ENCODE peak calls at places on chromosomes 12 and 14, in four cellular contexts. O, M, N and H are unnamed samples.

GRCh38 chr14:93592786-93593185 is 162.0 kb downstream of the UNC79 start:
- DNase-seq in M (no peak), O (no peak), N (no peak), H (no peak)

GRCh38 chr12:25764409-25764808 is 194.1 kb upstream of the RASSF8 start:
- DNase-seq in O (no peak), M (no peak), N (no peak), H (no peak)

GRCh38 chr14:104747876-104748275 is 5.1 kb upstream of the SIVA1 start:
- DNase-seq in N (no peak), O (no peak), M (no peak), H (no peak)

GRCh38 chr14:92686411-92686762 is 62.0 kb downstream of the LGMN start:
- DNase-seq in N (no peak), M (no peak), O (no peak), H (no peak)

GRCh38 chr14:57066887-57067513 is 201.7 kb downstream of the EXOC5 start:
- DNase-seq in O (peak), M (no peak), N (peak), H (peak)

GRCh38 chr14:31770271-31770670 is 209.1 kb downstream of the NUBPL start:
- DNase-seq in N (no peak), O (no peak), M (no peak), H (no peak)

GRCh38 chr12:48917857-48918537 is 7.3 kb downstream of the FKBP11 start:
- DNase-seq in O (no peak), M (no peak), N (no peak), H (no peak)

GRCh38 chr12:52144512-52145227 is 47.1 kb downstream of the KRT80 start:
- DNase-seq in O (no peak), M (no peak), N (no peak), H (no peak)

GRCh38 chr12:55966408-55967281 is at the start of gene CDK2:
- DNase-seq in N (peak), M (peak), O (peak), H (peak)

GRCh38 chr14:82999802-83000201 is 1466.1 kb upstream of the SEL1L start:
- DNase-seq in N (no peak), M (no peak), O (peak), H (no peak)

GRCh38 chr14:96979611-96980074 is 182.5 kb downstream of the VRK1 start:
- DNase-seq in O (no peak), M (no peak), N (no peak), H (no peak)

GRCh38 chr12:103930787-103931536 is 752 bp downstream of the HSP90B1 start:
- DNase-seq in M (no peak), O (peak), N (no peak), H (peak)

GRCh38 chr12:118571730-118572129 is 195.4 kb downstream of the SUDS3 start:
- DNase-seq in O (no peak), M (no peak), N (no peak), H (no peak)

GRCh38 chr12:56661560-56661959 is 15.8 kb upstream of the ATP5F1B start:
- DNase-seq in N (no peak), O (no peak), M (no peak), H (no peak)

GRCh38 chr12:10363922-10364838 is 25.7 kb downstream of the KLRK1 start:
- DNase-seq in O (peak), N (peak), M (peak), H (peak)

GRCh38 chr14:104599446-104599845 is 5.1 kb downstream of the TMEM179 start:
- DNase-seq in O (no peak), N (no peak), M (no peak), H (no peak)

GRCh38 chr14:68961781-68962584 is 17.1 kb downstream of the ACTN1 start:
- DNase-seq in M (no peak), O (peak), N (no peak), H (no peak)

GRCh38 chr12:105983622-105984325 is 155.0 kb downstream of the NUAK1 start:
- DNase-seq in O (peak), M (no peak), N (no peak), H (no peak)

GRCh38 chr12:7339675-7340074 is 35.8 kb downstream of the ACSM4 start:
- DNase-seq in N (no peak), O (no peak), M (no peak), H (no peak)

GRCh38 chr12:105256921-105257320 is 20.9 kb upstream of the APPL2 start:
- DNase-seq in N (no peak), M (no peak), O (peak), H (no peak)

GRCh38 chr12:15152864-15153263 is 68.4 kb downstream of the RERG start:
- DNase-seq in M (no peak), N (no peak), O (peak), H (no peak)

DNA sequence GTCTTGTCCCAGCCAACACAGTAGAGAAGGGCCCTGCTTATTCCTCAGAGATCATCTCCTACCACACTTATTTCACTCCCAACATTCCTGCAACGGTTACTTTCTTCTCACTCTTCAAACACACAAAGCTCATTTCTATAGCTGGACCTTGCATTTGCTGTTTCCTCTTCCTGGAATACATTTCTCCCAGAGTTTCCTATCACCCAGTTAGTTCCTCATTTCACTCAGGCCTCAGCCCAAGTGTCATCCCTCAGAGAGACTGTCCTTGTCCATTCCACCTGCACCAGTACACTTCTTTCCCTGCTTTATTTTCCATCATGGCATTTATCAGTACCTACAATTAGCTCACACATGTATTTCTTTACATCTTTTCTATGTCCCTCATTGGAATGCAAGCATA is 14.7 kb upstream of the STK38L start:
- DNase-seq in N (no peak), M (no peak), O (no peak), H (no peak)
- TF ChIP-seq CEBPB in N (no peak), M (no peak), O (no peak), H (no peak)

GRCh38 chr12:131093971-131094830 is 140.5 kb downstream of the ADGRD1 start:
- DNase-seq in M (no peak), N (no peak), O (no peak), H (no peak)

GRCh38 chr12:131097247-131098177 is 143.8 kb downstream of the ADGRD1 start:
- DNase-seq in O (no peak), N (no peak), M (no peak), H (no peak)

GRCh38 chr12:131096681-131097181 is 143.0 kb downstream of the ADGRD1 start:
- DNase-seq in N (no peak), M (no peak), O (no peak), H (no peak)

GRCh38 chr12:131094831-131095805 is 141.4 kb downstream of the ADGRD1 start:
- DNase-seq in O (no peak), N (no peak), M (no peak), H (no peak)

GRCh38 chr12:131095826-131096680 is 142.3 kb downstream of the ADGRD1 start:
- DNase-seq in N (no peak), M (no peak), O (no peak), H (no peak)
- TF ChIP-seq RCOR1 in N (no peak), M (no peak), O (no peak), H (no peak)

GRCh38 chr12:89390802-89391673 is 38.7 kb upstream of the DUSP6 start:
- DNase-seq in O (peak), M (no peak), N (no peak), H (peak)

GRCh38 chr12:89393551-89394121 is 41.3 kb upstream of the DUSP6 start:
- DNase-seq in N (no peak), M (no peak), O (peak), H (peak)

GRCh38 chr12:89392401-89392800 is 40.1 kb upstream of the DUSP6 start:
- DNase-seq in O (no peak), M (no peak), N (no peak), H (no peak)

GRCh38 chr12:89391726-89392336 is 39.5 kb upstream of the DUSP6 start:
- DNase-seq in N (no peak), M (no peak), O (no peak), H (no peak)

DNA sequence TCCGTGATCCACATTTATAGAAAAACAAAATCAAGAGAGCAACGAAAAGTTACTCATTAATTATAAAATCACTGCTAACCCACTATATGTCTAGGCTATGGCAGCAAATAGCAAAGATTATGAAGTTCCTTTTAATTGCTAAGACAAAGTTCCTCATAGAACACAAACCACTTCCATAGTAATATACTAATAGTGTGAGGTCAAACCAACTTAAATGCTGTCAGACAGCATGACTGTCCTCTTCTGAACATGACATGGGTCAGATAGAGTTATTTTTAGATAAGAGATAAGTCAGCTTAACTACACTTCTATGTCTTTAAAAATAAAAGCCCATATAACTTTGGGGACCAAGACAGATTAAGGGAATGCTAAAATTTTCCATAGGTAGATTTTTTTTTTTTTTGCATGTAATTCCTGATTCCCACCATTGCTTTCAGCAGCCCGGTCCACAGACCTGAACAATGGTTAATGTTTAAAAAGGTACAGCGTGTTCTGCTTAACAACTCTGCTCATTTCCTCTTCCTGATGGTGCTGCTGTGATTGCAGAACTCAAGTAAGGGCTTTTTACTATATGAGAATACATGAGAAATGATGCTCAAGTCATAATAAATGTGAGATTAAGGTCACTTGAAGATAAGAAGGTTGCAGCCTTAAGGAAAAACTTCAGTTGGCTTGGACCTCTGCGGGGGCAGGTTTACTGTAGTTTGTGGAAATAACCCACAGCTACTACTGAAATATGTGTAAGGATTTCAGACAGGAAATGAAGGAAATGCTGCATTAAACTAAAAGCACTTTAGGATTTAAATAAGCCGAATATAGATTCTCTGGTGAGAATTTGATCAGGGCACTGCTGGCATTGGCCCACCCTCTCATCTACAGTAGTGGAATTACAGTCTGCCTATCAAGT is 37.7 kb upstream of the DUSP6 start:
- DNase-seq in N (no peak), O (peak), M (no peak), H (no peak)
- TF ChIP-seq CEBPB in N (no peak), O (no peak), M (no peak), H (no peak)

GRCh38 chr12:94792690-94793089 is 142.3 kb upstream of the TMCC3 start:
- DNase-seq in N (no peak), M (no peak), O (peak), H (no peak)
- TF ChIP-seq RCOR1 in N (no peak), M (no peak), O (no peak), H (no peak)